ENCODE peak calls at places on chromosome 6, in five cellular contexts. B is activated CD4-positive, alpha-beta T cell treated with anti-CD3 and anti-CD28 coated beads, Interleukin-2, amount 50 U/mL, for 1 hour; F is Ammon's horn; Y is C1 segment of cervical spinal cord; A is RWPE2. H is an unnamed sample.

GRCh38 chr6:159633196-159633595 is 59.8 kb downstream of the SOD2 start:
- DNase-seq in B (no peak), F (no peak), Y (no peak), A (no peak), H (no peak)

GRCh38 chr6:166533205-166533824 is 53.2 kb downstream of the RAMACL start:
- DNase-seq in B (no peak), F (no peak), Y (no peak), A (no peak), H (no peak)

GRCh38 chr6:3471286-3471685 is 14.4 kb upstream of the SLC22A23 start:
- DNase-seq in B (no peak), F (no peak), Y (no peak), A (no peak), H (no peak)

GRCh38 chr6:95543798-95544197 is 33.5 kb upstream of the MANEA start:
- DNase-seq in B (no peak), F (no peak), Y (no peak), A (no peak), H (no peak)

GRCh38 chr6:39417440-39417839 is 94.9 kb upstream of the KCNK16 start:
- DNase-seq in B (no peak), F (no peak), Y (no peak), A (no peak), H (no peak)

GRCh38 chr6:149235130-149235561 is 82.4 kb upstream of the TAB2 start:
- DNase-seq in B (no peak), F (peak), Y (no peak), A (no peak), H (no peak)

GRCh38 chr6:18513253-18513798 is 126.2 kb downstream of the RNF144B start:
- DNase-seq in B (no peak), F (no peak), Y (no peak), A (no peak), H (no peak)

GRCh38 chr6:147738516-147739187 is 230.2 kb downstream of the SAMD5 start:
- DNase-seq in B (no peak), F (no peak), Y (no peak), A (no peak), H (no peak)

GRCh38 chr6:36130672-36131516 is 581 bp downstream of the MAPK13 start:
- DNase-seq in B (peak), F (no peak), Y (no peak), A (no peak), H (peak)

GRCh38 chr6:166078294-166078693 is 89.4 kb downstream of the TBXT start:
- DNase-seq in B (no peak), F (no peak), Y (no peak), A (no peak), H (no peak)

GRCh38 chr6:99606670-99607415 is at the start of gene PRDM13:
- DNase-seq in B (no peak), F (no peak), Y (peak), A (no peak), H (no peak)

GRCh38 chr6:66930559-66931290 is 1223.7 kb upstream of the EYS start:
- DNase-seq in B (no peak), F (no peak), Y (no peak), A (no peak), H (no peak)

GRCh38 chr6:24918641-24919403 is 16.9 kb downstream of the RIPOR2 start:
- DNase-seq in B (no peak), F (no peak), Y (no peak), A (no peak), H (no peak)

GRCh38 chr6:68625998-68626397 is 9.1 kb upstream of the ADGRB3 start:
- DNase-seq in B (no peak), F (no peak), Y (no peak), A (no peak), H (no peak)

GRCh38 chr6:52328721-52329120 is 33.2 kb upstream of the PAQR8 start:
- DNase-seq in B (no peak), F (no peak), Y (no peak), A (no peak), H (no peak)

GRCh38 chr6:142942805-142943227 is 2.2 kb downstream of the HIVEP2 start:
- DNase-seq in B (no peak), F (no peak), Y (no peak), A (no peak), H (no peak)

GRCh38 chr6:166907871-166908806 is 48.2 kb downstream of the RNASET2 start:
- DNase-seq in B (no peak), F (no peak), Y (no peak), A (no peak), H (no peak)

GRCh38 chr6:132341646-132342045 is 59.6 kb downstream of the MOXD1 start:
- DNase-seq in B (no peak), F (no peak), Y (no peak), A (no peak), H (no peak)

GRCh38 chr6:25173951-25174474 is 105.2 kb upstream of the CARMIL1 start:
- DNase-seq in B (no peak), F (no peak), Y (no peak), A (peak), H (no peak)

GRCh38 chr6:143232849-143233248 is 172.2 kb downstream of the AIG1 start:
- DNase-seq in B (no peak), F (no peak), Y (no peak), A (no peak), H (no peak)

GRCh38 chr6:140736227-140736626 is 1361.8 kb upstream of the CITED2 start:
- DNase-seq in B (no peak), F (no peak), Y (no peak), A (no peak), H (no peak)

GRCh38 chr6:36120539-36120938 is 9.8 kb upstream of the MAPK13 start:
- DNase-seq in B (peak), F (no peak), Y (no peak), A (no peak), H (peak)

GRCh38 chr6:10316327-10316726 is 98.5 kb downstream of the TFAP2A start:
- DNase-seq in B (no peak), F (peak), Y (peak), A (peak), H (no peak)

GRCh38 chr6:16684195-16684689 is 77.0 kb downstream of the ATXN1 start:
- DNase-seq in B (no peak), F (no peak), Y (no peak), A (no peak), H (no peak)

GRCh38 chr6:20340459-20340858 is 61.2 kb upstream of the E2F3 start:
- DNase-seq in B (no peak), F (no peak), Y (no peak), A (no peak), H (no peak)

GRCh38 chr6:44056392-44057237 is 70.6 kb downstream of the MRPL14 start:
- DNase-seq in B (no peak), F (peak), Y (no peak), A (peak), H (no peak)

GRCh38 chr6:93036835-93037234 is 382.5 kb downstream of the EPHA7 start:
- DNase-seq in B (no peak), F (no peak), Y (no peak), A (no peak), H (no peak)

GRCh38 chr6:41584668-41585205 is 38.6 kb downstream of the FOXP4 start:
- DNase-seq in B (no peak), F (no peak), Y (no peak), A (no peak), H (no peak)

GRCh38 chr6:85192186-85192585 is 257.7 kb upstream of the NT5E start:
- DNase-seq in B (no peak), F (no peak), Y (no peak), A (no peak), H (no peak)

GRCh38 chr6:106773956-106774629 is 144.7 kb downstream of the QRSL1 start:
- DNase-seq in B (no peak), F (no peak), Y (no peak), A (no peak), H (no peak)

GRCh38 chr6:142802124-142802523 is 142.9 kb downstream of the HIVEP2 start:
- DNase-seq in B (no peak), F (no peak), Y (peak), A (peak), H (no peak)

GRCh38 chr6:119742188-119742803 is 392.7 kb upstream of the MAN1A1 start:
- DNase-seq in B (peak), F (no peak), Y (peak), A (no peak), H (peak)

GRCh38 chr6:160919713-160920112 is 71.9 kb upstream of the MAP3K4 start:
- DNase-seq in B (no peak), F (no peak), Y (no peak), A (no peak), H (no peak)